ENCODE peak calls at places on chromosomes 11 and 22, in ten cellular contexts. H, T, D, I, R, X, Y, W, B and Q are unnamed samples. For H3K4me1, the result is how much of the 10 kb centered on the place peaks cover.

GRCh38 chr22:47406180-47406723 is 643.8 kb downstream of the TBC1D22A start:
- DNase-seq in H (no peak), T (no peak), D (no peak), I (no peak), R (no peak), X (no peak), Y (no peak), W (no peak), B (no peak), Q (no peak)

GRCh38 chr11:47220401-47220821 is 5.6 kb downstream of the DDB2 start:
- DNase-seq in H (no peak), T (no peak), D (no peak), I (peak), R (no peak), X (no peak), Y (peak), W (no peak), B (no peak), Q (no peak)

GRCh38 chr11:95985174-95985808 is 61.4 kb upstream of the MTMR2 start:
- DNase-seq in H (no peak), T (no peak), D (peak), I (peak), R (no peak), X (no peak), Y (no peak), W (no peak), B (no peak), Q (no peak)

GRCh38 chr11:58642120-58642625 is 19.7 kb downstream of the CNTF start:
- DNase-seq in H (no peak), T (no peak), D (no peak), I (no peak), R (no peak), X (no peak), Y (no peak), W (no peak), B (no peak), Q (no peak)

GRCh38 chr11:35944503-35945136 is 758 bp downstream of the LDLRAD3 start:
- DNase-seq in H (peak), T (no peak), D (no peak), I (peak), R (no peak), X (no peak), Y (peak), W (no peak), B (peak), Q (peak)

GRCh38 chr11:64489831-64490441 is 101.1 kb upstream of the SLC22A12 start:
- DNase-seq in H (peak), T (peak), D (peak), I (peak), R (no peak), X (peak), Y (peak), W (peak), B (peak), Q (peak)

GRCh38 chr11:96101146-96101545 is 177.2 kb upstream of the MTMR2 start:
- DNase-seq in H (no peak), T (no peak), D (no peak), I (no peak), R (no peak), X (no peak), Y (no peak), W (no peak), B (no peak), Q (no peak)

GRCh38 chr22:25382762-25383161 is 163.3 kb downstream of the CRYBB2 start:
- DNase-seq in H (no peak), T (no peak), D (no peak), I (no peak), R (no peak), X (no peak), Y (no peak), W (no peak), B (no peak), Q (no peak)

GRCh38 chr22:49325531-49326395 is 501.9 kb downstream of the BRD1 start:
- DNase-seq in H (no peak), T (no peak), D (no peak), I (no peak), R (peak), X (no peak), Y (no peak), W (peak), B (peak), Q (no peak)

GRCh38 chr11:56521955-56522354 is 21.1 kb downstream of the OR5M11 start:
- DNase-seq in H (no peak), T (peak), D (peak), I (no peak), R (no peak), X (no peak), Y (peak), W (no peak), B (peak), Q (no peak)

GRCh38 chr11:57434640-57435546 is 8.0 kb upstream of the SLC43A3 start:
- DNase-seq in H (no peak), T (no peak), D (peak), I (peak), R (no peak), X (no peak), Y (peak), W (no peak), B (no peak), Q (no peak)

GRCh38 chr11:112929432-112929831 is 31.8 kb upstream of the NCAM1 start:
- DNase-seq in H (no peak), T (no peak), D (no peak), I (no peak), R (no peak), X (no peak), Y (no peak), W (no peak), B (no peak), Q (no peak)

GRCh38 chr22:17266261-17266971 is 47.2 kb upstream of the ADA2 start:
- DNase-seq in H (peak), T (peak), D (no peak), I (no peak), R (no peak), X (peak), Y (no peak), W (no peak), B (peak), Q (peak)

GRCh38 chr11:5521540-5521939 is 5.0 kb upstream of the UBQLNL start:
- DNase-seq in H (no peak), T (no peak), D (no peak), I (no peak), R (no peak), X (no peak), Y (peak), W (no peak), B (no peak), Q (no peak)

GRCh38 chr22:36221799-36222751 is 17.3 kb downstream of the APOL2 start:
- DNase-seq in H (peak), T (peak), D (peak), I (peak), R (no peak), X (peak), Y (peak), W (no peak), B (peak), Q (no peak)

GRCh38 chr11:43845816-43846215 is 34.8 kb upstream of the ALKBH3 start:
- DNase-seq in H (no peak), T (no peak), D (no peak), I (no peak), R (no peak), X (no peak), Y (no peak), W (no peak), B (no peak), Q (no peak)

GRCh38 chr22:21564411-21564810 is 3.1 kb upstream of the UBE2L3 start:
- DNase-seq in H (no peak), T (no peak), D (no peak), I (no peak), R (no peak), X (no peak), Y (no peak), W (no peak), B (no peak), Q (no peak)

GRCh38 chr11:10496296-10496936 is 41.4 kb downstream of the AMPD3 start:
- DNase-seq in H (no peak), T (no peak), D (no peak), I (no peak), R (peak), X (no peak), Y (no peak), W (no peak), B (peak), Q (no peak)

GRCh38 chr22:49454726-49455125 is 372.9 kb downstream of the BRD1 start:
- DNase-seq in H (no peak), T (no peak), D (no peak), I (no peak), R (no peak), X (no peak), Y (no peak), W (no peak), B (no peak), Q (no peak)

GRCh38 chr22:38098410-38099249 is 11.9 kb downstream of the BAIAP2L2 start:
- DNase-seq in H (no peak), T (no peak), D (no peak), I (peak), R (no peak), X (peak), Y (no peak), W (no peak), B (no peak), Q (no peak)

GRCh38 chr11:17384002-17384511 is 4.4 kb downstream of the KCNJ11 start:
- DNase-seq in H (peak), T (peak), D (peak), I (peak), R (peak), X (peak), Y (peak), W (peak), B (peak), Q (peak)

GRCh38 chr22:29308148-29308790 is 1.8 kb downstream of the GAS2L1 start:
- DNase-seq in H (no peak), T (no peak), D (no peak), I (no peak), R (no peak), X (no peak), Y (no peak), W (no peak), B (no peak), Q (no peak)

GRCh38 chr11:111983187-111983986 is 41.8 kb upstream of the DLAT start:
- DNase-seq in H (no peak), T (peak), D (peak), I (peak), R (peak), X (peak), Y (peak), W (peak), B (peak), Q (no peak)

GRCh38 chr11:86335131-86335768 is 33.2 kb downstream of the HIKESHI start:
- DNase-seq in H (no peak), T (no peak), D (no peak), I (no peak), R (no peak), X (no peak), Y (no peak), W (no peak), B (no peak), Q (no peak)

GRCh38 chr11:127369301-127369968 is 368.9 kb upstream of the KIRREL3 start:
- DNase-seq in H (no peak), T (no peak), D (no peak), I (no peak), R (no peak), X (no peak), Y (no peak), W (no peak), B (no peak), Q (no peak)

GRCh38 chr11:13183094-13183825 is 94.3 kb upstream of the BMAL1 start:
- DNase-seq in H (no peak), T (no peak), D (peak), I (peak), R (no peak), X (no peak), Y (peak), W (no peak), B (no peak), Q (no peak)

GRCh38 chr22:25722223-25723015 is 19.6 kb upstream of the MYO18B start:
- DNase-seq in H (no peak), T (no peak), D (no peak), I (no peak), R (no peak), X (no peak), Y (no peak), W (no peak), B (no peak), Q (no peak)

GRCh38 chr22:41286639-41287091 is 678 bp upstream of the RANGAP1 start:
- DNase-seq in H (no peak), T (no peak), D (peak), I (peak), R (no peak), X (no peak), Y (no peak), W (no peak), B (no peak), Q (no peak)

GRCh38 chr11:3016861-3017260 is 24.7 kb upstream of the NAP1L4 start:
- DNase-seq in H (no peak), T (no peak), D (no peak), I (no peak), R (no peak), X (no peak), Y (no peak), W (no peak), B (no peak), Q (no peak)

GRCh38 chr22:19080853-19081252 is 41.4 kb downstream of the DGCR2 start:
- DNase-seq in H (no peak), T (no peak), D (no peak), I (no peak), R (no peak), X (no peak), Y (no peak), W (no peak), B (no peak), Q (no peak)

GRCh38 chr11:71917646-71918045 is 10.7 kb downstream of the XNDC1N start:
- DNase-seq in H (no peak), T (no peak), D (no peak), I (no peak), R (no peak), X (no peak), Y (no peak), W (no peak), B (no peak), Q (no peak)

GRCh38 chr11:130202009-130202817 is 42.6 kb downstream of the ST14 start:
- DNase-seq in H (no peak), T (no peak), D (no peak), I (no peak), R (no peak), X (no peak), Y (no peak), W (peak), B (no peak), Q (no peak)

GRCh38 chr22:25650834-25651233 is 86.4 kb downstream of the GRK3 start:
- DNase-seq in H (no peak), T (no peak), D (no peak), I (no peak), R (no peak), X (no peak), Y (no peak), W (no peak), B (no peak), Q (no peak)

GRCh38 chr11:20033806-20034205 is 126.5 kb downstream of the DBX1 start:
- DNase-seq in H (no peak), T (no peak), D (no peak), I (no peak), R (no peak), X (no peak), Y (no peak), W (no peak), B (no peak), Q (no peak)

GRCh38 chr11:20031155-20032001 is 128.9 kb downstream of the DBX1 start:
- DNase-seq in H (no peak), T (no peak), D (no peak), I (peak), R (no peak), X (peak), Y (peak), W (no peak), B (peak), Q (no peak)

GRCh38 chr11:20034941-20035340 is 125.3 kb downstream of the DBX1 start:
- DNase-seq in H (no peak), T (no peak), D (no peak), I (no peak), R (no peak), X (no peak), Y (no peak), W (no peak), B (no peak), Q (no peak)

GRCh38 chr11:20032127-20032526 is 128.1 kb downstream of the DBX1 start:
- DNase-seq in H (no peak), T (no peak), D (no peak), I (no peak), R (no peak), X (no peak), Y (no peak), W (no peak), B (no peak), Q (no peak)

GRCh38 chr11:20032577-20033265 is 127.6 kb downstream of the DBX1 start:
- DNase-seq in H (no peak), T (no peak), D (no peak), I (no peak), R (no peak), X (no peak), Y (no peak), W (no peak), B (no peak), Q (no peak)
- H3K4me1 ChIP-seq in H (under half), T (under half), D (half or more), I (under half), R (under half), X (under half), Y (under half), W (under half), B (under half), Q (under half)

GRCh38 chr11:93895106-93895862 is 44.9 kb upstream of the VSTM5 start:
- DNase-seq in H (no peak), T (no peak), D (peak), I (peak), R (no peak), X (no peak), Y (peak), W (no peak), B (peak), Q (no peak)

GRCh38 chr11:93887111-93887510 is 36.7 kb upstream of the VSTM5 start:
- DNase-seq in H (no peak), T (no peak), D (no peak), I (no peak), R (no peak), X (no peak), Y (no peak), W (no peak), B (no peak), Q (no peak)

GRCh38 chr11:93888026-93888425 is 37.6 kb upstream of the VSTM5 start:
- DNase-seq in H (no peak), T (no peak), D (no peak), I (no peak), R (no peak), X (no peak), Y (no peak), W (no peak), B (no peak), Q (no peak)

DNA sequence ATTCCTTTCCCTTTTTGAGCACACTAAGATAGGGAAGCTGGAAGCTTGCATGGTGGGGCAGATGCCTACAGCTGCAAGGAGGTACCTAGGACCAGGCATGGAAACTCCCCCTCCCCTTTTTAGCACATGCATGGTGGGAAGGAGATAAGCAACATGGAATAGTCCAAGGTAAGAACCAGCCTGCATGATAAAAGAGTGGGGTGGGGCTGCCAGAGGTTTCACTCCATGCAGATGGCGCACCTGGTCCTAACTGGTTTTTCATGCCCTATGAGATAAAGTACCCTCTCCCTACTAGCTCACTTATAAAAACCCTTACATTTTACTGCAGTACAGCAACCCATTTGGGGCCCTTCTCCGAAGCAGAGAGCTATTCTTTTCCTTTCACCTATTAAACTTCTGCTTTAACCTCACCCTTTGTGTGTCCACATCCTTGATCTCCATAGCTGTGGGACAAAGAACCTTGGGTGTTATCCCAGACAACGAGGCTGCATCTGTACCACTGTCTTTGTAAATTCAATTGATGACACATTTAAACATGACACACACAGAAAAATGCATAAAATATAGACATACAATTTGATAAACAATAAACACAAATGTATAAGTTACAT is 40.1 kb upstream of the VSTM5 start:
- DNase-seq in H (no peak), T (no peak), D (no peak), I (no peak), R (no peak), X (no peak), Y (no peak), W (no peak), B (no peak), Q (no peak)
- TF ChIP-seq CTCF in H (no peak), T (no peak), D (no peak), I (no peak), R (no peak), X (no peak), Y (no peak), W (no peak), B (no peak), Q (no peak)

GRCh38 chr11:116232364-116232801 is 540.4 kb downstream of the BUD13 start:
- DNase-seq in H (no peak), T (peak), D (no peak), I (no peak), R (no peak), X (no peak), Y (no peak), W (no peak), B (no peak), Q (no peak)

GRCh38 chr11:116231540-116231939 is 541.2 kb downstream of the BUD13 start:
- DNase-seq in H (no peak), T (no peak), D (no peak), I (no peak), R (no peak), X (no peak), Y (no peak), W (no peak), B (no peak), Q (no peak)

GRCh38 chr11:116234989-116235567 is 537.7 kb downstream of the BUD13 start:
- DNase-seq in H (no peak), T (no peak), D (no peak), I (no peak), R (no peak), X (peak), Y (no peak), W (no peak), B (peak), Q (no peak)

GRCh38 chr11:116230453-116230852 is 542.3 kb downstream of the BUD13 start:
- DNase-seq in H (no peak), T (no peak), D (no peak), I (no peak), R (no peak), X (no peak), Y (no peak), W (no peak), B (no peak), Q (no peak)

DNA sequence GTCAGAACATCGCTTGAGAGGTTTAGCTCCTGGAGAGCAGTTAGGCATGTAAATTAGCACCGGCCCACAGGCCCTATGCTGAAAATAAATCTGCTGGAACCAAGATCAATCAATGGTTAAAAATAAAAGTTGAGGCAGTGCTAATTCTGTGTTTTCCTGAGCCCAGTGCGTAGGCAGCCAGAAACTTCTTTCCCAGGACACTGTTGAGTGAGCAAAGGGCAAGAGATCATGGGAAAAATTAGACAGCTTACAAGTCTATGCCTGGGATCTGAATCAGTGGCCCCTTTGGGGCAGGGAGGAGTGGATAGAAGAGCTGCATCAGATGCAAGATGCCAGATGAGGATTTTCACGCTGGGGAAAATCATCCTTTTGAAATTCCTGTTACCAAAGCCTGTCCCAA is 539.2 kb downstream of the BUD13 start:
- DNase-seq in H (no peak), T (no peak), D (no peak), I (no peak), R (no peak), X (no peak), Y (no peak), W (no peak), B (no peak), Q (peak)
- H3K4me1 ChIP-seq in H (under half), T (under half), D (under half), I (under half), R (under half), X (under half), Y (under half), W (under half), B (under half), Q (under half)

GRCh38 chr11:84947070-84947469 is 680.1 kb downstream of the DLG2 start:
- DNase-seq in H (no peak), T (no peak), D (no peak), I (no peak), R (no peak), X (no peak), Y (no peak), W (no peak), B (no peak), Q (no peak)
- TF ChIP-seq CTCF in H (no peak), T (no peak), D (no peak), I (no peak), R (no peak), X (no peak), Y (no peak), W (no peak), B (peak), Q (no peak)

DNA sequence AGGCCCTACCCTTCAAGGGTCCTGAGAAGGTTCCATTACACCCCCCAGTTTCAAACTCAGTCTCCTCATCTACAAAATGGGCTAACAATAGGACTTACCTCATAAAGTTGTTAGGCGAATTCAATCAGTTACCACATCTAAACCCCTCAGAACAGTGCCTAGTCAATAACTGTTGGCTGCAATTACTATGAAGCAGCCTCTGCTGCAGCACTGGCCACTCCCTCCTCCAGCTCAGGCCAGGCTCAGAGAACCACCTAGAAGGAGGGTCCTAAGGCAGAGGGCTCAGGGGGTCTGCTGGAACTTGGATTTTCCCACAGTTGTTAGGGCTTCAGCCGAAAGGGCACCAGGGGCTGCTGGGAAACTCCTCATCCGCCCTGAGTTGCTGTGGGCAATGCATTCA is 4.7 kb downstream of the FADS3 start:
- DNase-seq in H (no peak), T (no peak), D (no peak), I (no peak), R (no peak), X (no peak), Y (no peak), W (no peak), B (no peak), Q (no peak)
- H3K4me1 ChIP-seq in H (under half), T (under half), D (under half), I (under half), R (under half), X (under half), Y (under half), W (under half), B (under half), Q (under half)